ENCODE peak calls at places on chromosomes 7 and 10, in four cellular contexts. Y is effector memory CD4-positive, alpha-beta T cell; E is NT2/D1; R is esophagus muscularis mucosa. P is an unnamed sample. For H3K36me3 and H3K4me1, the result is how much of the 10 kb centered on the place peaks cover.

GRCh38 chr10:110818311-110819257 is 53.1 kb upstream of the PDCD4 start:
- DNase-seq in E (no peak), Y (no peak), R (no peak), P (no peak)

GRCh38 chr10:49700997-49701396 is 21.5 kb downstream of the C10orf53 start:
- DNase-seq in E (no peak), Y (no peak), R (no peak), P (no peak)

GRCh38 chr10:14625210-14625621 is 149.5 kb downstream of the FAM107B start:
- DNase-seq in R (no peak), Y (no peak), E (no peak), P (no peak)

GRCh38 chr7:130986271-130986690 is 252.3 kb upstream of the KLF14 start:
- DNase-seq in Y (no peak), E (no peak), R (no peak), P (no peak)

GRCh38 chr10:47165711-47166404 is 134.1 kb upstream of the GDF10 start:
- DNase-seq in R (peak), Y (no peak), E (no peak), P (no peak)

GRCh38 chr10:80409121-80409520 is 770 bp downstream of the PRXL2A start:
- DNase-seq in E (no peak), R (no peak), Y (no peak), P (no peak)

GRCh38 chr7:85595639-85596268 is 408.9 kb upstream of the SEMA3D start:
- DNase-seq in R (no peak), Y (no peak), E (no peak), P (no peak)

GRCh38 chr10:77771851-77772250 is 134.2 kb upstream of the KCNMA1 start:
- DNase-seq in R (peak), Y (no peak), E (no peak), P (no peak)

GRCh38 chr7:137949416-137950262 is 52.2 kb downstream of the CREB3L2 start:
- DNase-seq in E (no peak), Y (no peak), R (no peak), P (no peak)

GRCh38 chr10:86666538-86666937 is 1.8 kb upstream of the LDB3 start:
- DNase-seq in Y (no peak), R (no peak), E (no peak), P (no peak)

GRCh38 chr10:98055875-98056516 is 25.6 kb upstream of the CRTAC1 start:
- DNase-seq in Y (no peak), R (no peak), E (peak), P (no peak)

GRCh38 chr10:1556496-1556895 is 180.8 kb downstream of the ADARB2 start:
- DNase-seq in R (no peak), E (no peak), Y (no peak), P (no peak)

GRCh38 chr10:4883079-4883739 is 57.2 kb downstream of the AKR1E2 start:
- DNase-seq in R (no peak), E (no peak), Y (no peak), P (no peak)

GRCh38 chr7:50502001-50502684 is 52.0 kb upstream of the FIGNL1 start:
- DNase-seq in R (no peak), E (no peak), Y (no peak), P (no peak)

GRCh38 chr10:51001587-51001986 is 72.7 kb upstream of the PRKG1 start:
- DNase-seq in R (no peak), E (no peak), Y (no peak), P (no peak)

GRCh38 chr7:100799037-100799896 is 28.1 kb downstream of the EPHB4 start:
- DNase-seq in Y (peak), R (peak), E (no peak), P (no peak)

GRCh38 chr7:2729893-2730716 is 42.1 kb downstream of the AMZ1 start:
- DNase-seq in Y (no peak), R (no peak), E (no peak), P (no peak)

GRCh38 chr10:53489331-53489730 is 716.7 kb upstream of the MBL2 start:
- DNase-seq in E (no peak), Y (no peak), R (no peak), P (no peak)

GRCh38 chr10:86301971-86302370 is 64.6 kb downstream of the GRID1 start:
- DNase-seq in R (no peak), E (no peak), Y (no peak), P (no peak)

GRCh38 chr7:77199008-77199966 is at the start of gene FGL2:
- DNase-seq in Y (peak), R (no peak), E (no peak), P (no peak)

GRCh38 chr10:49135575-49136313 is 1.9 kb upstream of the FAM170B start:
- DNase-seq in Y (no peak), R (no peak), E (no peak), P (no peak)

GRCh38 chr10:10796061-10796773 is 221.5 kb upstream of the CELF2 start:
- DNase-seq in E (no peak), Y (no peak), R (no peak), P (no peak)

GRCh38 chr10:97278491-97278989 is 13.9 kb downstream of the ARHGAP19 start:
- DNase-seq in R (no peak), Y (no peak), E (no peak), P (no peak)

GRCh38 chr7:102895602-102896001 is 17.2 kb upstream of the LRRC17 start:
- DNase-seq in R (no peak), E (no peak), Y (no peak), P (no peak)

GRCh38 chr10:86086418-86086817 is 280.2 kb downstream of the GRID1 start:
- DNase-seq in E (no peak), R (no peak), Y (no peak), P (no peak)

GRCh38 chr7:151607464-151607867 is 87.8 kb upstream of the RHEB start:
- DNase-seq in Y (no peak), R (no peak), E (no peak), P (no peak)

GRCh38 chr10:56231436-56231835 is 129.6 kb downstream of the ZWINT start:
- DNase-seq in R (no peak), E (no peak), Y (no peak), P (no peak)

GRCh38 chr7:127905491-127906330 is 125.5 kb downstream of the LRRC4 start:
- DNase-seq in Y (no peak), R (no peak), E (no peak), P (no peak)

GRCh38 chr10:124516998-124517397 is 55.4 kb downstream of the LHPP start:
- DNase-seq in Y (no peak), R (no peak), E (no peak), P (no peak)

GRCh38 chr7:117205856-117206255 is 117.0 kb downstream of the WNT2 start:
- DNase-seq in E (no peak), R (no peak), Y (no peak), P (no peak)

GRCh38 chr7:138865843-138866242 is 67.8 kb upstream of the ATP6V0A4 start:
- DNase-seq in R (no peak), E (no peak), Y (peak), P (no peak)

GRCh38 chr7:148383651-148384050 is 206.9 kb upstream of the C7orf33 start:
- DNase-seq in E (no peak), R (peak), Y (no peak), P (no peak)

GRCh38 chr7:148380581-148381419 is 209.8 kb upstream of the C7orf33 start:
- DNase-seq in E (no peak), R (peak), Y (no peak), P (no peak)

GRCh38 chr7:148390381-148390780 is 200.2 kb upstream of the C7orf33 start:
- DNase-seq in Y (no peak), E (no peak), R (no peak), P (no peak)

GRCh38 chr7:148382585-148382984 is 208.0 kb upstream of the C7orf33 start:
- DNase-seq in R (peak), Y (no peak), E (no peak), P (no peak)

DNA sequence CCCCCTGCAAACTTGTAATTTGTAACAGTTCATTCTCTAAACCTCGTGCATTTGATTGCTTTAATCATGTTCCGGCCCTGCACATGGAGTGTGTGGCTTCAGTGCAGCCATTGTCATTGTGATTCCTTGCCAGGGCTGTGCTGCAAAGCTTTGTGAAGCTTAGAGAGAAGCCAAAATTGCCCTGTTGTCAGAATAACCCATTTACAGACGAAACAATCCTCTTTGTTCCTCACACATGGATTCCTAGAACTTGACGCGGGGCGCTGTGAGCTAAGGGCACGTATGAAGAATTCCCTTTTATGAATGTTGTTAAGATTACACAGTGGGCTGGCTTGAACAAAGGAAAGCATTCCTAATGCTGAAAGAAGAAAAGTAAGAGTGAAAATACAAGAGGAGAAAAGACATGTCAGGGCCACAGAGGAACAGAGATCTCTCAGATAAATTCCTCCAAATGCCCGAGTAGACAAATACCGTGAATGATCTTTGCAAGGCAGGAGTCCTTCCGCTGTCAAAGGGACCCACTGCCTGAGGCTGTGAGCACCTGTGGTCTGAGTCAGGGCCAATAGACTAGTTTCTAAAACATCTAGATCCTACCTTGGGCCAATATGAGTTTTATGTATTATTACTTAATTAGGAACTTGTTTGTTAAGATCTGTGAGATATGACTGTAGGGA is 205.4 kb upstream of the C7orf33 start:
- DNase-seq in Y (no peak), R (peak), E (no peak), P (no peak)
- H3K36me3 ChIP-seq in Y (under half), R (under half), E (under half), P (under half)

GRCh38 chr10:5896765-5897340 is 6.8 kb downstream of the FBH1 start:
- DNase-seq in R (no peak), E (no peak), Y (no peak), P (no peak)
- H3K4me1 ChIP-seq in R (under half), E (under half), Y (under half), P (under half)

GRCh38 chr7:135575296-135575695 is 17.6 kb downstream of the NUP205 start:
- DNase-seq in R (no peak), Y (no peak), E (no peak), P (no peak)

GRCh38 chr7:135571834-135572233 is 14.1 kb downstream of the NUP205 start:
- DNase-seq in Y (no peak), E (no peak), R (no peak), P (no peak)

GRCh38 chr7:135578569-135578968 is 20.9 kb downstream of the NUP205 start:
- DNase-seq in E (no peak), Y (no peak), R (no peak), P (no peak)

GRCh38 chr7:135573541-135573940 is 15.8 kb downstream of the NUP205 start:
- DNase-seq in E (no peak), Y (no peak), R (no peak), P (no peak)
- H3K36me3 ChIP-seq in E (half or more), Y (half or more), R (half or more), P (under half)

GRCh38 chr10:123240250-123240649 is 86.0 kb downstream of the BUB3 start:
- DNase-seq in E (no peak), Y (no peak), R (no peak), P (no peak)
- H3K4me1 ChIP-seq in E (under half), Y (under half), R (under half), P (under half)

GRCh38 chr10:119111968-119112515 is 8.1 kb downstream of the DENND10 start:
- DNase-seq in R (no peak), E (no peak), Y (no peak), P (no peak)
- H3K36me3 ChIP-seq in R (half or more), E (under half), Y (under half), P (under half)